ENCODE peak calls at places on chromosome 6, in eight cellular contexts. One of them, this sample, is unnamed.

GRCh38 chr6:21437583-21437982 is 156.0 kb upstream of the SOX4 start:
- DNase-seq in psoas muscle: no peak
- DNase-seq in fibroblast of lung: peak; percentile 73
- DNase-seq in keratinocyte: no peak
- DNase-seq in heart left ventricle: no peak
- DNase-seq in stomach: no peak
- DNase-seq in SK-N-SH: no peak
- DNase-seq in Panc1: no peak
- DNase-seq in this sample: no peak

GRCh38 chr6:34132486-34133185 is 13.3 kb downstream of the GRM4 start:
- DNase-seq in SK-N-SH: no peak
- DNase-seq in fibroblast of lung: peak; percentile 20
- DNase-seq in Panc1: no peak
- DNase-seq in psoas muscle: no peak
- DNase-seq in heart left ventricle: peak; percentile 40
- DNase-seq in stomach: no peak
- DNase-seq in keratinocyte: no peak
- DNase-seq in this sample: peak; percentile 37

GRCh38 chr6:147604373-147604772 is 95.9 kb downstream of the SAMD5 start:
- DNase-seq in SK-N-SH: no peak
- DNase-seq in Panc1: no peak
- DNase-seq in stomach: no peak
- DNase-seq in keratinocyte: no peak
- DNase-seq in heart left ventricle: no peak
- DNase-seq in psoas muscle: no peak
- DNase-seq in fibroblast of lung: peak; percentile 37
- DNase-seq in this sample: no peak

GRCh38 chr6:163943647-163944395 is 529.3 kb downstream of the QKI start:
- DNase-seq in stomach: no peak
- DNase-seq in Panc1: no peak
- DNase-seq in keratinocyte: no peak
- DNase-seq in SK-N-SH: no peak
- DNase-seq in fibroblast of lung: peak; percentile 52
- DNase-seq in psoas muscle: no peak
- DNase-seq in heart left ventricle: peak; percentile 55
- DNase-seq in this sample: no peak

GRCh38 chr6:155171109-155171746 is 92.6 kb upstream of the CLDN20 start:
- DNase-seq in Panc1: no peak
- DNase-seq in keratinocyte: peak; percentile 73
- DNase-seq in stomach: no peak
- DNase-seq in psoas muscle: peak; percentile 69
- DNase-seq in fibroblast of lung: peak; percentile 95
- DNase-seq in heart left ventricle: no peak
- DNase-seq in SK-N-SH: no peak
- DNase-seq in this sample: peak; percentile 41

GRCh38 chr6:133101790-133102189 is 139.4 kb upstream of the EYA4 start:
- DNase-seq in SK-N-SH: no peak
- DNase-seq in Panc1: no peak
- DNase-seq in heart left ventricle: no peak
- DNase-seq in keratinocyte: no peak
- DNase-seq in stomach: no peak
- DNase-seq in psoas muscle: no peak
- DNase-seq in fibroblast of lung: peak; percentile 58
- DNase-seq in this sample: no peak

GRCh38 chr6:103769431-103769830 is 1090.3 kb downstream of the HACE1 start:
- DNase-seq in fibroblast of lung: no peak
- DNase-seq in SK-N-SH: no peak
- DNase-seq in stomach: no peak
- DNase-seq in heart left ventricle: no peak
- DNase-seq in Panc1: no peak
- DNase-seq in keratinocyte: no peak
- DNase-seq in psoas muscle: no peak
- DNase-seq in this sample: no peak

GRCh38 chr6:16318538-16318937 is 80.2 kb downstream of the GMPR start:
- DNase-seq in SK-N-SH: no peak
- DNase-seq in psoas muscle: peak; percentile 34
- DNase-seq in heart left ventricle: no peak
- DNase-seq in keratinocyte: no peak
- DNase-seq in fibroblast of lung: peak; percentile 94
- DNase-seq in Panc1: no peak
- DNase-seq in stomach: no peak
- DNase-seq in this sample: no peak

GRCh38 chr6:54865091-54865631 is 18.6 kb downstream of the FAM83B start:
- DNase-seq in fibroblast of lung: no peak
- DNase-seq in heart left ventricle: no peak
- DNase-seq in SK-N-SH: no peak
- DNase-seq in keratinocyte: no peak
- DNase-seq in psoas muscle: no peak
- DNase-seq in Panc1: no peak
- DNase-seq in stomach: no peak
- DNase-seq in this sample: no peak

GRCh38 chr6:77910826-77911225 is 258.0 kb downstream of the MEI4 start:
- DNase-seq in Panc1: no peak
- DNase-seq in SK-N-SH: no peak
- DNase-seq in fibroblast of lung: no peak
- DNase-seq in heart left ventricle: no peak
- DNase-seq in stomach: no peak
- DNase-seq in psoas muscle: no peak
- DNase-seq in keratinocyte: no peak
- DNase-seq in this sample: no peak

GRCh38 chr6:20365456-20365855 is 36.2 kb upstream of the E2F3 start:
- DNase-seq in keratinocyte: no peak
- DNase-seq in SK-N-SH: no peak
- DNase-seq in stomach: no peak
- DNase-seq in heart left ventricle: no peak
- DNase-seq in fibroblast of lung: no peak
- DNase-seq in Panc1: no peak
- DNase-seq in psoas muscle: no peak
- DNase-seq in this sample: no peak

GRCh38 chr6:56507517-56507916 is 135.2 kb downstream of the DST start:
- DNase-seq in psoas muscle: no peak
- DNase-seq in SK-N-SH: no peak
- DNase-seq in keratinocyte: no peak
- DNase-seq in fibroblast of lung: no peak
- DNase-seq in Panc1: no peak
- DNase-seq in stomach: no peak
- DNase-seq in heart left ventricle: peak; percentile 61
- DNase-seq in this sample: peak; percentile 80

GRCh38 chr6:27188885-27189418 is 58.5 kb upstream of the PRSS16 start:
- DNase-seq in SK-N-SH: peak; percentile 60
- DNase-seq in psoas muscle: peak; percentile 40
- DNase-seq in fibroblast of lung: peak; percentile 73
- DNase-seq in heart left ventricle: peak; percentile 52
- DNase-seq in keratinocyte: no peak
- DNase-seq in Panc1: no peak
- DNase-seq in stomach: peak; percentile 68
- DNase-seq in this sample: peak; percentile 66

GRCh38 chr6:45586216-45587171 is 208.8 kb upstream of the SUPT3H start:
- DNase-seq in fibroblast of lung: no peak
- DNase-seq in Panc1: no peak
- DNase-seq in keratinocyte: peak; percentile 90
- DNase-seq in psoas muscle: no peak
- DNase-seq in SK-N-SH: no peak
- DNase-seq in heart left ventricle: no peak
- DNase-seq in stomach: no peak
- DNase-seq in this sample: no peak

GRCh38 chr6:69105288-69105687 is 470.2 kb downstream of the ADGRB3 start:
- DNase-seq in heart left ventricle: no peak
- DNase-seq in psoas muscle: no peak
- DNase-seq in stomach: no peak
- DNase-seq in SK-N-SH: peak; percentile 9
- DNase-seq in fibroblast of lung: no peak
- DNase-seq in Panc1: no peak
- DNase-seq in keratinocyte: no peak
- DNase-seq in this sample: peak; percentile 4

GRCh38 chr6:71035871-71036270 is 79.0 kb upstream of the B3GAT2 start:
- DNase-seq in stomach: no peak
- DNase-seq in heart left ventricle: no peak
- DNase-seq in SK-N-SH: no peak
- DNase-seq in fibroblast of lung: peak; percentile 60
- DNase-seq in Panc1: no peak
- DNase-seq in keratinocyte: no peak
- DNase-seq in psoas muscle: no peak
- DNase-seq in this sample: no peak

GRCh38 chr6:149147191-149147590 is 170.3 kb upstream of the TAB2 start:
- DNase-seq in fibroblast of lung: no peak
- DNase-seq in heart left ventricle: no peak
- DNase-seq in psoas muscle: no peak
- DNase-seq in keratinocyte: no peak
- DNase-seq in Panc1: no peak
- DNase-seq in SK-N-SH: no peak
- DNase-seq in stomach: no peak
- DNase-seq in this sample: no peak

GRCh38 chr6:53526000-53526399 is 18.9 kb downstream of the GCLC start:
- DNase-seq in Panc1: no peak
- DNase-seq in SK-N-SH: no peak
- DNase-seq in keratinocyte: no peak
- DNase-seq in stomach: no peak
- DNase-seq in heart left ventricle: no peak
- DNase-seq in psoas muscle: no peak
- DNase-seq in fibroblast of lung: no peak
- DNase-seq in this sample: no peak

GRCh38 chr6:93300661-93301060 is 118.7 kb downstream of the EPHA7 start:
- DNase-seq in stomach: no peak
- DNase-seq in keratinocyte: no peak
- DNase-seq in fibroblast of lung: no peak
- DNase-seq in psoas muscle: no peak
- DNase-seq in heart left ventricle: no peak
- DNase-seq in SK-N-SH: no peak
- DNase-seq in Panc1: peak; percentile 61
- DNase-seq in this sample: no peak
- TF ChIP-seq CTCF in stomach: no peak
- TF ChIP-seq CTCF in keratinocyte: no peak
- TF ChIP-seq CTCF in fibroblast of lung: no peak
- TF ChIP-seq CTCF in psoas muscle: no peak
- TF ChIP-seq CTCF in heart left ventricle: no peak
- TF ChIP-seq CTCF in SK-N-SH: no peak
- TF ChIP-seq CTCF in Panc1: no peak
- TF ChIP-seq CTCF in this sample: no peak

DNA sequence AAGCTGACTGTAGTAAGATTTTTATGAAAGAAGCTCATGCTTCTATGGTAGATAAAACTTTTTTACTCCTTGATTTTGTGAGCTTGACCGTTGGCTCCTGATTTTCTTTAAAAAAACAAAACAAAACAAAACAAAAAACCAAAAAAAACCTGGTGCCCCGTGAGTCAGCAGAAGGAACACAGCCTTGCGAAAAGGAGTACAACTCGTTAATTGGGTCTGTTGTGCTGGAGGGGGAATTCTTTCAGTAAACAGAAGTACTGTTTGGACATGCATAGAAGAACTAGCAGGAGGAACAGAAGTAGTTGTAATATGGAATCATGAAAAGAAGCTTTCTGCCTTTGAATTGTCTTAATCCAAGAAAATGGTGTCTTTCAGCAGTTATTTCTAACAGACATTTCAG is 67.3 kb downstream of the RTN4IP1 start:
- DNase-seq in SK-N-SH: no peak
- DNase-seq in stomach: no peak
- DNase-seq in fibroblast of lung: no peak
- DNase-seq in heart left ventricle: no peak
- DNase-seq in psoas muscle: no peak
- DNase-seq in Panc1: no peak
- DNase-seq in keratinocyte: no peak
- DNase-seq in this sample: no peak
- H3K27ac ChIP-seq in SK-N-SH: no peak overlapping the region
- H3K27ac ChIP-seq in stomach: no peak overlapping the region
- H3K27ac ChIP-seq in fibroblast of lung: no peak overlapping the region
- H3K27ac ChIP-seq in heart left ventricle: peak overlapping the region; percentile 76
- H3K27ac ChIP-seq in psoas muscle: no peak overlapping the region
- H3K27ac ChIP-seq in Panc1: no peak overlapping the region
- H3K27ac ChIP-seq in keratinocyte: peak overlapping the region; percentile 83
- H3K27ac ChIP-seq in this sample: no peak overlapping the region

GRCh38 chr6:89330910-89331309 is 15.8 kb upstream of the GABRR2 start:
- DNase-seq in keratinocyte: no peak
- DNase-seq in psoas muscle: no peak
- DNase-seq in stomach: no peak
- DNase-seq in fibroblast of lung: no peak
- DNase-seq in SK-N-SH: peak; percentile 37
- DNase-seq in Panc1: no peak
- DNase-seq in heart left ventricle: no peak
- DNase-seq in this sample: no peak
- TF ChIP-seq CTCF in keratinocyte: no peak
- TF ChIP-seq CTCF in psoas muscle: no peak
- TF ChIP-seq CTCF in stomach: no peak
- TF ChIP-seq CTCF in fibroblast of lung: no peak
- TF ChIP-seq CTCF in SK-N-SH: no peak
- TF ChIP-seq CTCF in Panc1: no peak
- TF ChIP-seq CTCF in heart left ventricle: no peak
- TF ChIP-seq CTCF in this sample: no peak

GRCh38 chr6:158772851-158773371 is 46.3 kb downstream of the EZR start:
- DNase-seq in keratinocyte: no peak
- DNase-seq in stomach: no peak
- DNase-seq in SK-N-SH: no peak
- DNase-seq in heart left ventricle: no peak
- DNase-seq in psoas muscle: no peak
- DNase-seq in Panc1: no peak
- DNase-seq in fibroblast of lung: peak; percentile 13
- DNase-seq in this sample: no peak
- H3K27ac ChIP-seq in keratinocyte: peak overlapping the region; percentile 74
- H3K27ac ChIP-seq in stomach: peak overlapping the region; percentile 38
- H3K27ac ChIP-seq in SK-N-SH: no peak overlapping the region
- H3K27ac ChIP-seq in heart left ventricle: no peak overlapping the region
- H3K27ac ChIP-seq in psoas muscle: no peak overlapping the region
- H3K27ac ChIP-seq in Panc1: no peak overlapping the region
- H3K27ac ChIP-seq in fibroblast of lung: no peak overlapping the region
- H3K27ac ChIP-seq in this sample: no peak overlapping the region

DNA sequence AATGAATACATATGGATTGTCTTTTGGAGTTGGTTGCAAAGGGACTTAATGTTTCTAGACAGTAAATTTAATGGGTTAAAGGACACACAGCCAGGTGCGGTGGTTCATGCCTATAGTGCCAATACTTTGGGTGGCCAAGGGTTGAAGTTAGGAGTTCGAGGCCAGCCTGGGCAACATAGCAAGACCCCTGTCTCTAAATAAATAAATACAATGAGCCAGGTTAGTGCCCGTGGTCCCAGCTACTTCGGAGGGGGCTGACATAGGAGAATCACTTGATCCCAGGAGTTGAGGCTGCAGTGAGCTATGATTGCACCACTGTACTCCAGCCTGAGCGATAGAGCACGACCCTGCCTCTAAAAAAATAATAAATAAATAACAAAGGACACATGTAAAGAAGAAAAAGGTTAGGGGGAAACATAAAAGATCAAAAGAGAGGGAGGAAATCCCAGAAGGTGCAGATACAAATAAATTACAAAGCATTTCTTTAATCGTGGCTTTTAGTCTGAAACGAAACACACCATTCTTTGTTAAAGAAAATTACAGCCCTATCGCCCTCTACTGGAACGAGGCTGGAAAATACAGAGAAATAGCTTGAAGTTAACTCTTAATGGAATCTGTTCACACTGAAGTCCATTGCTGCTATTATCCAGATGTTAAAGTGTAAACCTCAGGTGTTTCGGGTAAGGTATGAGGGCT is 42.6 kb upstream of the SCML4 start:
- DNase-seq in stomach: no peak
- DNase-seq in SK-N-SH: peak; percentile 51
- DNase-seq in heart left ventricle: no peak
- DNase-seq in psoas muscle: no peak
- DNase-seq in Panc1: no peak
- DNase-seq in keratinocyte: no peak
- DNase-seq in fibroblast of lung: peak; percentile 14
- DNase-seq in this sample: no peak
- TF ChIP-seq CTCF in stomach: no peak
- TF ChIP-seq CTCF in SK-N-SH: peak; percentile 64
- TF ChIP-seq CTCF in heart left ventricle: peak; percentile 17
- TF ChIP-seq CTCF in psoas muscle: peak; percentile 39
- TF ChIP-seq CTCF in Panc1: peak; percentile 86
- TF ChIP-seq CTCF in keratinocyte: no peak
- TF ChIP-seq CTCF in fibroblast of lung: peak; percentile 56
- TF ChIP-seq CTCF in this sample: peak; percentile 49

This sample was measured in adrenal gland.